ENCODE peak calls at places on chromosomes 5 and 9, in eight cellular contexts. One of them, this sample, is unnamed. For H3K4me1, the result is how much of the 10 kb centered on the place peaks cover.

GRCh38 chr9:137817236-137818200 is 60.1 kb upstream of the CACNA1B start:
- DNase-seq in transverse colon: no peak
- DNase-seq in HepG2: no peak
- DNase-seq in cardiac muscle cell: no peak
- DNase-seq in testis: no peak
- DNase-seq in neural progenitor cell: no peak
- DNase-seq in fibroblast of lung: no peak
- DNase-seq in ovary: no peak
- DNase-seq in this sample: no peak

GRCh38 chr5:140966293-140967225 is at the start of gene PCDHAC2:
- DNase-seq in transverse colon: no peak
- DNase-seq in HepG2: no peak
- DNase-seq in testis: peak
- DNase-seq in cardiac muscle cell: peak
- DNase-seq in fibroblast of lung: peak
- DNase-seq in neural progenitor cell: peak
- DNase-seq in ovary: peak
- DNase-seq in this sample: peak

GRCh38 chr5:173233347-173234128 is 1.5 kb downstream of the NKX2-5 start:
- DNase-seq in cardiac muscle cell: peak
- DNase-seq in transverse colon: no peak
- DNase-seq in fibroblast of lung: no peak
- DNase-seq in testis: no peak
- DNase-seq in neural progenitor cell: peak
- DNase-seq in HepG2: no peak
- DNase-seq in ovary: no peak
- DNase-seq in this sample: no peak

GRCh38 chr5:66646570-66646969 is 50.4 kb downstream of the MAST4 start:
- DNase-seq in cardiac muscle cell: no peak
- DNase-seq in HepG2: no peak
- DNase-seq in neural progenitor cell: no peak
- DNase-seq in ovary: no peak
- DNase-seq in testis: no peak
- DNase-seq in fibroblast of lung: peak
- DNase-seq in transverse colon: no peak
- DNase-seq in this sample: no peak

GRCh38 chr9:31542384-31543055 is 841.9 kb upstream of the ACO1 start:
- DNase-seq in testis: peak
- DNase-seq in fibroblast of lung: peak
- DNase-seq in neural progenitor cell: peak
- DNase-seq in cardiac muscle cell: peak
- DNase-seq in ovary: peak
- DNase-seq in transverse colon: peak
- DNase-seq in HepG2: peak
- DNase-seq in this sample: no peak

GRCh38 chr9:100575765-100576368 is 2.0 kb upstream of the CAVIN4 start:
- DNase-seq in transverse colon: no peak
- DNase-seq in cardiac muscle cell: no peak
- DNase-seq in neural progenitor cell: no peak
- DNase-seq in ovary: no peak
- DNase-seq in fibroblast of lung: peak
- DNase-seq in testis: no peak
- DNase-seq in HepG2: no peak
- DNase-seq in this sample: no peak

GRCh38 chr5:122392844-122393243 is 80.8 kb downstream of the SNCAIP start:
- DNase-seq in ovary: no peak
- DNase-seq in cardiac muscle cell: no peak
- DNase-seq in fibroblast of lung: peak
- DNase-seq in neural progenitor cell: no peak
- DNase-seq in testis: no peak
- DNase-seq in HepG2: no peak
- DNase-seq in transverse colon: no peak
- DNase-seq in this sample: no peak

GRCh38 chr5:132054031-132054696 is 6.3 kb upstream of the IL3 start:
- DNase-seq in fibroblast of lung: no peak
- DNase-seq in HepG2: no peak
- DNase-seq in transverse colon: no peak
- DNase-seq in cardiac muscle cell: no peak
- DNase-seq in testis: peak
- DNase-seq in neural progenitor cell: no peak
- DNase-seq in ovary: no peak
- DNase-seq in this sample: peak

GRCh38 chr5:78576376-78576775 is 72.2 kb downstream of the LHFPL2 start:
- DNase-seq in fibroblast of lung: no peak
- DNase-seq in transverse colon: no peak
- DNase-seq in testis: peak
- DNase-seq in neural progenitor cell: no peak
- DNase-seq in ovary: no peak
- DNase-seq in HepG2: no peak
- DNase-seq in cardiac muscle cell: no peak
- DNase-seq in this sample: no peak

GRCh38 chr5:100667021-100667671 is 132.0 kb downstream of the FAM174A start:
- DNase-seq in ovary: no peak
- DNase-seq in transverse colon: no peak
- DNase-seq in neural progenitor cell: no peak
- DNase-seq in cardiac muscle cell: no peak
- DNase-seq in testis: no peak
- DNase-seq in HepG2: no peak
- DNase-seq in fibroblast of lung: peak
- DNase-seq in this sample: no peak

GRCh38 chr5:109996246-109996645 is 306.5 kb downstream of the MAN2A1 start:
- DNase-seq in ovary: no peak
- DNase-seq in testis: no peak
- DNase-seq in transverse colon: no peak
- DNase-seq in cardiac muscle cell: no peak
- DNase-seq in fibroblast of lung: peak
- DNase-seq in neural progenitor cell: no peak
- DNase-seq in HepG2: no peak
- DNase-seq in this sample: no peak

GRCh38 chr5:154356256-154356655 is 89.5 kb upstream of the SAP30L start:
- DNase-seq in HepG2: no peak
- DNase-seq in transverse colon: no peak
- DNase-seq in cardiac muscle cell: no peak
- DNase-seq in ovary: no peak
- DNase-seq in neural progenitor cell: no peak
- DNase-seq in fibroblast of lung: peak
- DNase-seq in testis: no peak
- DNase-seq in this sample: no peak

GRCh38 chr5:68757813-68758212 is 336.0 kb upstream of the SLC30A5 start:
- DNase-seq in HepG2: no peak
- DNase-seq in testis: no peak
- DNase-seq in transverse colon: peak
- DNase-seq in fibroblast of lung: no peak
- DNase-seq in neural progenitor cell: no peak
- DNase-seq in ovary: no peak
- DNase-seq in cardiac muscle cell: no peak
- DNase-seq in this sample: no peak

GRCh38 chr5:73274121-73274520 is 101.1 kb downstream of the TMEM174 start:
- DNase-seq in ovary: no peak
- DNase-seq in cardiac muscle cell: no peak
- DNase-seq in HepG2: no peak
- DNase-seq in fibroblast of lung: no peak
- DNase-seq in testis: no peak
- DNase-seq in transverse colon: no peak
- DNase-seq in neural progenitor cell: no peak
- DNase-seq in this sample: no peak

GRCh38 chr5:56545016-56545415 is 270.3 kb upstream of the MAP3K1 start:
- DNase-seq in testis: no peak
- DNase-seq in ovary: no peak
- DNase-seq in neural progenitor cell: no peak
- DNase-seq in HepG2: peak
- DNase-seq in transverse colon: no peak
- DNase-seq in cardiac muscle cell: no peak
- DNase-seq in fibroblast of lung: peak
- DNase-seq in this sample: no peak

GRCh38 chr5:56898213-56898612 is 11.2 kb upstream of the SETD9 start:
- DNase-seq in fibroblast of lung: no peak
- DNase-seq in testis: no peak
- DNase-seq in transverse colon: no peak
- DNase-seq in cardiac muscle cell: no peak
- DNase-seq in ovary: no peak
- DNase-seq in HepG2: no peak
- DNase-seq in neural progenitor cell: no peak
- DNase-seq in this sample: no peak

GRCh38 chr5:117859161-117859560 is 1129.2 kb downstream of the DTWD2 start:
- DNase-seq in HepG2: no peak
- DNase-seq in neural progenitor cell: no peak
- DNase-seq in testis: no peak
- DNase-seq in ovary: no peak
- DNase-seq in fibroblast of lung: no peak
- DNase-seq in cardiac muscle cell: no peak
- DNase-seq in transverse colon: no peak
- DNase-seq in this sample: no peak

GRCh38 chr9:95143591-95144561 is 173.6 kb downstream of the FANCC start:
- DNase-seq in cardiac muscle cell: no peak
- DNase-seq in fibroblast of lung: peak
- DNase-seq in ovary: peak
- DNase-seq in neural progenitor cell: no peak
- DNase-seq in testis: peak
- DNase-seq in transverse colon: peak
- DNase-seq in HepG2: peak
- DNase-seq in this sample: peak

DNA sequence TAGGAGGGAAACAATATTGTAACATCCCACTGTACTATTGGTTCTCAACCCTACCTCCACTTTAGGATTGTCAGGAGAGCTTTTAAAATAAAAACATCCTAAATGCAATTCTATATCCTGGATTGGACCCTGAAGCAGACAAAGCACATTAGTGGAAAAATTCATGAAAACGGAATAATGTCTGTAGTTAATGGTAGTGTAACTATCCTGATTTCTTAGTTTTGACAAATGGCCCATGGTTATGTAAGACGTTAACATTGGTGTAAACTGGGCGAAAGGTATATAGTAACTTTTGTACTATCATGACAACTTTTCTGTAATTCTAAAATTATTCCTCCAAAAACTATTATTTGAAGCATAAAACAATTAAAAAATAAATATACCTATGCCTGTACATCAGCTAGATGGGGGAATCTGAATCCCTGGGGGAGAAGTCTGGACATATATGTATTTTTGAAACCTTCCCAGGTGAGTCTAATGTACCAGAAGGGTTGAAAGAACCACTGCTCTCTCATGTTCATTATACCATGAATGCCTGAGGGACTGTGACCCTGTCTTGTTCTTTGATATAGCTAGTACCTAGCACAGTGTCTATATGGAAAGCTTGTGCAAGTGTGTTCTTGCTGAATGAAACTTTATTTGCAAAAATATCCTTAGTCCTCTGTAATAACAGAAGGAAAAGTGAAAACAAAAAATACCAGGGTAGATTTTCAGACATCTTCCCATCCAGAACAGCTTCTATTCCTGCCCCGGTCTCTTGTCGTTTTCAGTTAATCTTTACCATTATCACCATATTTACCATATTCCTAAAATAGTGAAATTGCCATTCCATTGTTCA is 3.4 kb upstream of the TRMO start:
- DNase-seq in transverse colon: no peak
- DNase-seq in HepG2: no peak
- DNase-seq in ovary: no peak
- DNase-seq in testis: no peak
- DNase-seq in cardiac muscle cell: no peak
- DNase-seq in neural progenitor cell: no peak
- DNase-seq in fibroblast of lung: no peak
- DNase-seq in this sample: no peak
- H3K4me1 ChIP-seq in transverse colon: under half
- H3K4me1 ChIP-seq in HepG2: under half
- H3K4me1 ChIP-seq in ovary: under half
- H3K4me1 ChIP-seq in testis: under half
- H3K4me1 ChIP-seq in cardiac muscle cell: under half
- H3K4me1 ChIP-seq in neural progenitor cell: under half
- H3K4me1 ChIP-seq in fibroblast of lung: under half
- H3K4me1 ChIP-seq in this sample: under half

DNA sequence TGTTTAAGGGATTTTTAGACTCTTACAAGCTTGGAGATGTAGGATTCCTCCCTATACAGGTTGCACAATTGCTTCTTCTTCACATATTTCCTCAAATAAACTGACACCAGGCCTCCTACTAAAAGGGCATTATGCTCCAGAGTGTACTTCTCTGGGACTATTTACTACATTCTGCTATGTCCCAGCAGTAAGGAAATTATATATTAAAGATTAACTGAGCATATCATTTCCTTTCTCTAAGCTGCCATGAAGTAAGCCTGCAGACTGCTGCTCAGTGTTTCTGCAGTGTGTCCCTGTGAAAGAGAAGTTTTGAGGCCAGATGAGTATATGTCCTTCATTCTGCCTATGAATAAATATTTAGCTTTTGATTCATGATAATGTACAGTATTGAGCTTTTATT is 356.9 kb upstream of the NUDT12 start:
- DNase-seq in cardiac muscle cell: no peak
- DNase-seq in fibroblast of lung: no peak
- DNase-seq in HepG2: no peak
- DNase-seq in ovary: no peak
- DNase-seq in transverse colon: no peak
- DNase-seq in neural progenitor cell: no peak
- DNase-seq in testis: no peak
- DNase-seq in this sample: no peak
- H3K27ac ChIP-seq in cardiac muscle cell: no peak
- H3K27ac ChIP-seq in fibroblast of lung: no peak
- H3K27ac ChIP-seq in HepG2: no peak
- H3K27ac ChIP-seq in ovary: no peak
- H3K27ac ChIP-seq in transverse colon: no peak
- H3K27ac ChIP-seq in neural progenitor cell: peak
- H3K27ac ChIP-seq in testis: no peak
- H3K27ac ChIP-seq in this sample: no peak

GRCh38 chr5:98103807-98104206 is 669.7 kb upstream of the RGMB start:
- DNase-seq in fibroblast of lung: no peak
- DNase-seq in neural progenitor cell: no peak
- DNase-seq in ovary: no peak
- DNase-seq in cardiac muscle cell: no peak
- DNase-seq in transverse colon: no peak
- DNase-seq in testis: no peak
- DNase-seq in HepG2: no peak
- DNase-seq in this sample: no peak
- H3K4me1 ChIP-seq in fibroblast of lung: under half
- H3K4me1 ChIP-seq in neural progenitor cell: under half
- H3K4me1 ChIP-seq in ovary: under half
- H3K4me1 ChIP-seq in cardiac muscle cell: under half
- H3K4me1 ChIP-seq in transverse colon: under half
- H3K4me1 ChIP-seq in testis: under half
- H3K4me1 ChIP-seq in HepG2: under half
- H3K4me1 ChIP-seq in this sample: under half

DNA sequence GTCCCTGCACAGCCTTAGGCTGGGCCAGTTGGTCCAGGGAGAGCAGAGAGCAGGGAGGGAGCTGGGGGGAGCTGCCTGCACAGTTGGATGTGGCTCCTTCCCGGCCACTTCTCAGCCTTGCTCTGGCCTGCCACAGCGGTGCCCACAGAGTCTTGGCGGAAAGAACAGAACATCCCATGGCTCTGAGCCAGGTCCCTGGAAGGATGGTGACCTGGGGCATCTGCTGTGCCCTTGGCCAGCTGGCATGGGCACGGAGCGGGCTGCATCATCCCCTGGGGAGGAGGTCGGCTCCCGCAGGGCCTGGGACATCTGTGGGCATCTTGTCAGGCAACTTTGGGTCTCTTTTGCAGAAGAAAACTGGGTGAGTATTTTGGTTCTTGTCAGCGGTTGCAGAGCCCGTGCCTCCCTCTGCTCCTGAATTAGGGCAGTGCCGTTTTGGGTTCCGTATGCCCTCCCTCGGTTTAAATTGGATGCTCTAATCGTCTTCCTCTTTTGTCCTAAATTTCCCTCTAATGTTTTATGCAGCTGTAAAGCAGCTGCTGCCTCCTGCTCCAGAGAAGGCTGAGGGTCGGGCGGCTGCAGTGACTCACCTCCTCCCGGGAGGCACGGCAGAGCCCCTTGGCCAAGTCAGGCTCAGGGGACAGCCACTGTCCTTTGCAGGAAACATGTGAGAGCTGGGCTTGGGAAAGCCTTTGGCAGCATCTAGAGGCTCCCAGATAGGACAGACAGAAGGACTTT is 10.5 kb upstream of the NACC2 start:
- DNase-seq in fibroblast of lung: peak
- DNase-seq in HepG2: no peak
- DNase-seq in transverse colon: no peak
- DNase-seq in neural progenitor cell: no peak
- DNase-seq in ovary: no peak
- DNase-seq in cardiac muscle cell: no peak
- DNase-seq in testis: no peak
- DNase-seq in this sample: peak
- H3K27ac ChIP-seq in fibroblast of lung: no peak
- H3K27ac ChIP-seq in HepG2: no peak
- H3K27ac ChIP-seq in transverse colon: peak
- H3K27ac ChIP-seq in neural progenitor cell: no peak
- H3K27ac ChIP-seq in ovary: no peak
- H3K27ac ChIP-seq in cardiac muscle cell: no peak
- H3K27ac ChIP-seq in testis: no peak
- H3K27ac ChIP-seq in this sample: no peak

This sample was measured in right cardiac atrium.